ENCODE peak calls at places on chromosomes 4 and X, in seven cellular contexts. Z, A, E, C, M, T and W are unnamed samples.

GRCh38 chr4:107743532-107743931 is 23.5 kb upstream of the PAPSS1 start:
- DNase-seq in Z (no peak), A (no peak), M (no peak), E (no peak), T (no peak), C (no peak), W (no peak)

GRCh38 chrX:108699368-108699767 is 37.0 kb downstream of the IRS4 start:
- DNase-seq in T (peak; percentile 3), M (no peak), E (no peak), C (peak; percentile 59), A (peak; percentile 2), Z (peak; percentile 65), W (no peak)

GRCh38 chr4:8383451-8384160 is 56.9 kb downstream of the ACOX3 start:
- DNase-seq in A (no peak), T (no peak), Z (no peak), C (no peak), E (no peak), M (no peak), W (no peak)

GRCh38 chr4:175504316-175504715 is 307.7 kb downstream of the GPM6A start:
- DNase-seq in T (no peak), Z (peak; percentile 68), M (no peak), E (no peak), A (peak; percentile 2), C (no peak), W (no peak)

GRCh38 chrX:100980608-100981497 is 11.3 kb downstream of the ARL13A start:
- DNase-seq in A (peak; percentile 53), C (peak; percentile 72), T (no peak), M (peak; percentile 1), E (no peak), Z (no peak), W (no peak)

GRCh38 chrX:1224954-1225353 is 12.5 kb upstream of the CRLF2 start:
- DNase-seq in C (no peak), T (no peak), E (no peak), A (no peak), M (no peak), Z (no peak), W (no peak)

GRCh38 chr4:15003441-15003890 is 1.2 kb downstream of the CPEB2 start:
- DNase-seq in Z (no peak), C (peak; percentile 45), T (no peak), A (no peak), M (no peak), E (peak; percentile 45), W (peak; percentile 44)

GRCh38 chr4:34512631-34513030 is 1731.7 kb downstream of the ARAP2 start:
- DNase-seq in T (no peak), C (no peak), A (no peak), M (no peak), E (no peak), Z (no peak), W (no peak)

GRCh38 chrX:126770179-126770578 is 49.4 kb upstream of the PRR32 start:
- DNase-seq in A (no peak), T (peak; percentile 1), E (no peak), M (no peak), Z (peak; percentile 68), C (peak; percentile 55), W (no peak)

GRCh38 chr4:128573781-128574508 is 235.6 kb upstream of the JADE1 start:
- DNase-seq in E (no peak), T (no peak), M (peak; percentile 24), C (peak; percentile 84), Z (peak; percentile 78), A (peak; percentile 93), W (no peak)

GRCh38 chr4:27278615-27279014 is 418.0 kb downstream of the STIM2 start:
- DNase-seq in Z (peak; percentile 47), C (peak; percentile 22), E (peak; percentile 56), A (no peak), T (no peak), M (no peak), W (no peak)

GRCh38 chr4:141409556-141409955 is 188.9 kb downstream of the ZNF330 start:
- DNase-seq in T (no peak), C (no peak), A (no peak), M (no peak), E (no peak), Z (no peak), W (no peak)

GRCh38 chrX:18719852-18720251 is 12.4 kb downstream of the PPEF1 start:
- DNase-seq in Z (no peak), E (no peak), A (no peak), M (no peak), C (no peak), T (no peak), W (no peak)

GRCh38 chrX:17812763-17813162 is 48.3 kb downstream of the RAI2 start:
- DNase-seq in Z (peak; percentile 21), E (no peak), M (no peak), T (no peak), A (no peak), C (no peak), W (no peak)

GRCh38 chr4:106671711-106672110 is 303.1 kb upstream of the GIMD1 start:
- DNase-seq in M (no peak), E (no peak), A (no peak), Z (no peak), T (no peak), C (no peak), W (no peak)

GRCh38 chr4:89619230-89619962 is 217.6 kb downstream of the SNCA start:
- DNase-seq in T (no peak), C (no peak), Z (no peak), A (peak; percentile 25), E (no peak), M (no peak), W (no peak)

GRCh38 chr4:162852642-162853041 is 314.0 kb downstream of the NAF1 start:
- DNase-seq in M (no peak), E (no peak), Z (no peak), T (no peak), C (no peak), A (no peak), W (no peak)

GRCh38 chrX:41449615-41450014 is 2.5 kb downstream of the NYX start:
- DNase-seq in M (no peak), A (peak; percentile 9), T (peak; percentile 14), Z (peak; percentile 33), E (no peak), C (no peak), W (no peak)

GRCh38 chr4:828641-829271 is 2.8 kb upstream of the CPLX1 start:
- DNase-seq in Z (no peak), M (no peak), E (no peak), C (peak; percentile 48), A (no peak), T (no peak), W (no peak)

GRCh38 chrX:69298466-69299140 is 133.3 kb upstream of the PJA1 start:
- DNase-seq in Z (no peak), E (no peak), M (no peak), T (no peak), A (no peak), C (no peak), W (no peak)

GRCh38 chr4:61027939-61028338 is 172.2 kb upstream of the ADGRL3 start:
- DNase-seq in T (no peak), C (no peak), Z (no peak), M (no peak), A (no peak), E (no peak), W (no peak)

GRCh38 chrX:144006811-144007210 is 122.9 kb downstream of the UBE2NL start:
- DNase-seq in T (no peak), M (no peak), A (peak; percentile 84), C (peak; percentile 54), E (no peak), Z (peak; percentile 37), W (no peak)